ENCODE peak calls at places on chromosomes 16 and 17, in eight cellular contexts. G, B, Q, W, J, F, D and R are unnamed samples. For H3K9me3, the result is how much of the 10 kb centered on the place peaks cover.

GRCh38 chr17:31216053-31216751 is 80.8 kb downstream of the OMG start:
- DNase-seq in G (peak), B (no peak), Q (no peak), W (no peak), J (no peak), F (no peak), D (peak), R (no peak)

GRCh38 chr16:23254338-23254737 is 47.8 kb upstream of the SCNN1B start:
- DNase-seq in G (peak), B (no peak), Q (no peak), W (no peak), J (no peak), F (no peak), D (no peak), R (no peak)

GRCh38 chr16:51116353-51116752 is 34.7 kb downstream of the SALL1 start:
- DNase-seq in G (no peak), B (no peak), Q (no peak), W (no peak), J (no peak), F (no peak), D (no peak), R (no peak)

GRCh38 chr17:39069114-39069756 is 82.2 kb downstream of the PLXDC1 start:
- DNase-seq in G (peak), B (no peak), Q (no peak), W (peak), J (no peak), F (no peak), D (peak), R (no peak)

GRCh38 chr17:219696-220095 is 38.2 kb upstream of the DOC2B start:
- DNase-seq in G (no peak), B (peak), Q (no peak), W (no peak), J (no peak), F (peak), D (no peak), R (no peak)

GRCh38 chr16:74268372-74268782 is 28.2 kb upstream of the PSMD7 start:
- DNase-seq in G (no peak), B (no peak), Q (no peak), W (no peak), J (no peak), F (no peak), D (no peak), R (no peak)

GRCh38 chr16:71288570-71288889 is 672 bp downstream of the CMTR2 start:
- DNase-seq in G (peak), B (no peak), Q (no peak), W (no peak), J (no peak), F (no peak), D (no peak), R (no peak)

GRCh38 chr17:30717290-30718098 is 107.0 kb downstream of the CRLF3 start:
- DNase-seq in G (no peak), B (peak), Q (peak), W (no peak), J (no peak), F (no peak), D (no peak), R (no peak)

GRCh38 chr17:82315703-82316358 is 1.6 kb downstream of the CD7 start:
- DNase-seq in G (no peak), B (no peak), Q (no peak), W (no peak), J (peak), F (no peak), D (no peak), R (peak)

GRCh38 chr17:58172369-58173071 is 5.7 kb downstream of the OR4D2 start:
- DNase-seq in G (peak), B (no peak), Q (no peak), W (no peak), J (no peak), F (no peak), D (peak), R (peak)

GRCh38 chr17:66829386-66829864 is 5.5 kb upstream of the CACNG5 start:
- DNase-seq in G (peak), B (no peak), Q (peak), W (peak), J (no peak), F (peak), D (peak), R (no peak)

GRCh38 chr17:36132421-36132831 is 28.8 kb downstream of the CCL4 start:
- DNase-seq in G (no peak), B (no peak), Q (no peak), W (no peak), J (no peak), F (no peak), D (no peak), R (no peak)

GRCh38 chr16:8796469-8797363 is 723 bp downstream of the TMEM186 start:
- DNase-seq in G (no peak), B (no peak), Q (no peak), W (no peak), J (no peak), F (no peak), D (no peak), R (no peak)

GRCh38 chr16:87324411-87325275 is 7.5 kb upstream of the C16orf95 start:
- DNase-seq in G (peak), B (no peak), Q (peak), W (peak), J (no peak), F (no peak), D (peak), R (peak)

GRCh38 chr17:42283241-42284019 is 4.9 kb upstream of the STAT5A start:
- DNase-seq in G (no peak), B (peak), Q (no peak), W (peak), J (no peak), F (peak), D (no peak), R (no peak)

GRCh38 chr16:63816304-63816703 is 1305.6 kb downstream of the CDH11 start:
- DNase-seq in G (no peak), B (no peak), Q (no peak), W (no peak), J (no peak), F (no peak), D (no peak), R (no peak)

GRCh38 chr16:24540575-24541240 is 1.3 kb downstream of the RBBP6 start:
- DNase-seq in G (peak), B (no peak), Q (no peak), W (no peak), J (no peak), F (no peak), D (peak), R (peak)

GRCh38 chr17:80782536-80783427 is 208.9 kb upstream of the CHMP6 start:
- DNase-seq in G (peak), B (peak), Q (no peak), W (no peak), J (no peak), F (no peak), D (no peak), R (no peak)

GRCh38 chr16:78277374-78277773 is 177.9 kb downstream of the WWOX start:
- DNase-seq in G (no peak), B (no peak), Q (no peak), W (no peak), J (no peak), F (no peak), D (no peak), R (no peak)

GRCh38 chr16:49618955-49619354 is 237.0 kb downstream of the ZNF423 start:
- DNase-seq in G (no peak), B (no peak), Q (no peak), W (no peak), J (no peak), F (no peak), D (no peak), R (no peak)

GRCh38 chr17:57876866-57877237 is 27.0 kb upstream of the MRPS23 start:
- DNase-seq in G (no peak), B (no peak), Q (no peak), W (no peak), J (no peak), F (no peak), D (no peak), R (no peak)

GRCh38 chr16:76668207-76668725 is 391.1 kb downstream of the CNTNAP4 start:
- DNase-seq in G (no peak), B (no peak), Q (no peak), W (no peak), J (no peak), F (no peak), D (no peak), R (no peak)

GRCh38 chr17:3835410-3836229 is 10.4 kb downstream of the NCBP3 start:
- DNase-seq in G (no peak), B (no peak), Q (no peak), W (no peak), J (no peak), F (peak), D (peak), R (no peak)

GRCh38 chr17:81285179-81285878 is 9.8 kb downstream of the SLC38A10 start:
- DNase-seq in G (peak), B (no peak), Q (peak), W (no peak), J (peak), F (peak), D (peak), R (peak)

GRCh38 chr17:6608321-6608720 is 32.2 kb downstream of the KIAA0753 start:
- DNase-seq in G (peak), B (no peak), Q (no peak), W (no peak), J (no peak), F (no peak), D (no peak), R (no peak)

GRCh38 chr17:78996781-78997201 is 12.8 kb downstream of the CANT1 start:
- DNase-seq in G (no peak), B (no peak), Q (no peak), W (no peak), J (no peak), F (no peak), D (no peak), R (no peak)

GRCh38 chr17:78993241-78993956 is 13.7 kb upstream of the LGALS3BP start:
- DNase-seq in G (peak), B (peak), Q (peak), W (peak), J (peak), F (no peak), D (peak), R (peak)

GRCh38 chr17:78993981-78994671 is 14.4 kb upstream of the LGALS3BP start:
- DNase-seq in G (no peak), B (peak), Q (no peak), W (no peak), J (peak), F (no peak), D (no peak), R (no peak)

GRCh38 chr17:78995761-78996451 is 13.7 kb downstream of the CANT1 start:
- DNase-seq in G (no peak), B (peak), Q (peak), W (peak), J (no peak), F (no peak), D (no peak), R (no peak)

DNA sequence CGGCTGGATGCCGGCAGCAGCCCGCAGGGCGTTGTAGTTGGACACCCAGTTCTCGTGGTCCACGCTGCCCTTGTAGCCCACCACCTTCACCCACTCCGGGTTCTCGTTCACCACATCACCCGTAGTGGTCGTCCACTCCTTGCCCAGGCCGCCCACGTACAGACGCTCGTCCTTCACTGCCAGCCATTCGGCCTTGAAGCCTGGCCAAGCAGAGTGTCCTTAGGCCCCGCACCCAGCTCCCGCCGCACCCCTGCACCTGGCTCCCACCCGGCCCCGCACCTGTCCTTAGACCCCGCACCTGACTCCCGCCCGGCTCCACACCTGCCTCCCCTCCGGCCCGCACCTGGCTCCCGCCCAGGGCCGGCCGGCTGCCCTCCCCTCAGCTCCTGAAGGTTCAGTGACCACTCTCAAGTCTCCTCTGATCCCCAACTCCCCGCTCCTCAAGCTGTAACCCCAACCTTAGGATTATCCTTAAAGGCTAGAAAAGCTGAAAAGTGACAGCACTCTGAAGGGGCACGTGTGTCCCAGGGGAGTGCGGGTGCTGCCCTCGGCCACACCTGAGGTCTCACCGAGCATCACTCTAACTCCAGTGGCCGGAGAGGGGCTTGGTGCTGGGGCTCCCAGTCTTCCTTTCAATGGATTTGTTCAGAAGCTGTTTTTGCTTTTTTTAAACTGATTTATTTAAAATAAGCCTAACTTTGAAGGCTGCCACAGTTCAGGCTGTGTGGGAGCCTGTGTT is 14.4 kb downstream of the CANT1 start:
- DNase-seq in G (no peak), B (peak), Q (no peak), W (no peak), J (no peak), F (no peak), D (no peak), R (no peak)
- H3K27ac ChIP-seq in G (no peak), B (peak), Q (peak), W (no peak), J (no peak), F (no peak), D (no peak), R (no peak)

GRCh38 chr16:12927591-12927990 is 26.2 kb downstream of the SHISA9 start:
- DNase-seq in G (no peak), B (no peak), Q (no peak), W (no peak), J (no peak), F (no peak), D (no peak), R (no peak)

GRCh38 chr16:12920739-12921138 is 19.3 kb downstream of the SHISA9 start:
- DNase-seq in G (no peak), B (no peak), Q (no peak), W (no peak), J (no peak), F (no peak), D (no peak), R (no peak)

GRCh38 chr16:12930881-12931280 is 29.5 kb downstream of the SHISA9 start:
- DNase-seq in G (no peak), B (no peak), Q (no peak), W (no peak), J (no peak), F (no peak), D (no peak), R (no peak)

DNA sequence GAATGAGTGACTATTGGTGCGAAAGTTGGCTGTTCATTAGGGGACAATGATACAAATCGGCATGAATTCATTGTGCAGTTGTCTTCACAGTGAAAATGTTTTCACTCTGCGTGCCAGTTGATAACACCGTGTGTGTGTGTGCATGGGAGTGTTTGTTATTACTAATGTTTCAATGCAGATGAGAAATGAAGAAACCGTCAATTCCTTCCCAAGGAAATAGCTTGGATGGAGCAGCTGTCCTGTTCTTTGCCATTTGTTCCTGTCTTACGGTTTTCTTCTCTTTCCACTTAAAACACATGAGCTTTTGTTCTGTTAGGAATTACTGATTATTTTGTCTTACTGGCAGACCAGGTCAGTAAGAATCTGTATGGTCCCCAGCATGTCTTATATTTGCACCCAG is 23.6 kb downstream of the SHISA9 start:
- DNase-seq in G (no peak), B (no peak), Q (no peak), W (no peak), J (no peak), F (no peak), D (no peak), R (no peak)
- H3K9me3 ChIP-seq in G (under half), B (under half), Q (under half), W (under half), J (under half), F (under half), D (under half), R (under half)

GRCh38 chr17:64635647-64636305 is 26.3 kb downstream of the SMURF2 start:
- DNase-seq in G (peak), B (no peak), Q (no peak), W (no peak), J (no peak), F (no peak), D (peak), R (no peak)
- H3K27ac ChIP-seq in G (peak), B (no peak), Q (no peak), W (no peak), J (no peak), F (no peak), D (no peak), R (no peak)

GRCh38 chr16:3317315-3317999 is 12.2 kb downstream of the ZNF75A start:
- DNase-seq in G (peak), B (no peak), Q (no peak), W (no peak), J (no peak), F (no peak), D (peak), R (no peak)

GRCh38 chr16:3327514-3327913 is 22.2 kb downstream of the ZNF75A start:
- DNase-seq in G (no peak), B (no peak), Q (no peak), W (no peak), J (no peak), F (no peak), D (no peak), R (no peak)

DNA sequence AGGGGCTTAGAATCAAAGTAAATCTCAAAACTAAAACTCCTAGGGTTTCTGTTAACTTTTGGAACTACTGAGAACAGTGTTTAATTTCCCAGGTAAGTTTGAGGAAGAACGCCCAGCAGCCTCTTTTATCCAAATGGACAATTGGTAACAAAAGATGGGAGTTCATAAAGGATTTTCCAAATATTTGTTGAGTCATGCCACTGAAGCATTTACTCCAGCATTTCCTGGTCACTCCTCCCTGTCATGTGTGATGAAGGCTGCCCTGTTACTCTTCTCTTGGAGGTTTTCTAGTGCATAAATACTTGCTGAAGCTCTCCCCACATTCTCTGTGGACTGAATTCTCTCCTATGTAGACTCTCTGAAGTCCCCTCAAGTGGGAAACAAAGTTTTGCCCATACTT is 16.5 kb downstream of the ZNF75A start:
- DNase-seq in G (no peak), B (no peak), Q (no peak), W (no peak), J (no peak), F (no peak), D (no peak), R (no peak)
- H3K9me3 ChIP-seq in G (under half), B (half or more), Q (half or more), W (under half), J (under half), F (half or more), D (under half), R (half or more)

DNA sequence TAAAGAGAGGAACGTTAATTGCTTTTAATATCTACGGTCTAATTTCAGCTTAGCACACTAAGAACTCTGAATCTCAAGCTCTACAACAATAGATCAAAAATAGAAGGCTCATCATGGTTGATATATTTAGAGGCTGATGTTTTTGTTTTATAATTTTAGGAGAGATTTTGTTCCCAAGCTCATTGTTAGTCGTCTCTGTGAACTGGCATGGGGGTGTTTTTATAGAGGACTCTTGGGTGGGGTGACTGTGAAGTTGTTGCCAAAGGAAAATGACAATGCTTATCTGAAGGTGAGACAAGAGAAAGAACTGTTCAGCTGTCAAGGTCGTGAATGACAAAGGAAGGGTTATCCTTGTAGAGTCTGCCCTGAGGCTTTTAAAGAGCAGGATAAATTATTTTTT is 60.8 kb downstream of the IRX6 start:
- DNase-seq in G (no peak), B (no peak), Q (no peak), W (no peak), J (no peak), F (no peak), D (no peak), R (no peak)
- H3K27ac ChIP-seq in G (no peak), B (no peak), Q (no peak), W (no peak), J (peak), F (peak), D (no peak), R (no peak)

DNA sequence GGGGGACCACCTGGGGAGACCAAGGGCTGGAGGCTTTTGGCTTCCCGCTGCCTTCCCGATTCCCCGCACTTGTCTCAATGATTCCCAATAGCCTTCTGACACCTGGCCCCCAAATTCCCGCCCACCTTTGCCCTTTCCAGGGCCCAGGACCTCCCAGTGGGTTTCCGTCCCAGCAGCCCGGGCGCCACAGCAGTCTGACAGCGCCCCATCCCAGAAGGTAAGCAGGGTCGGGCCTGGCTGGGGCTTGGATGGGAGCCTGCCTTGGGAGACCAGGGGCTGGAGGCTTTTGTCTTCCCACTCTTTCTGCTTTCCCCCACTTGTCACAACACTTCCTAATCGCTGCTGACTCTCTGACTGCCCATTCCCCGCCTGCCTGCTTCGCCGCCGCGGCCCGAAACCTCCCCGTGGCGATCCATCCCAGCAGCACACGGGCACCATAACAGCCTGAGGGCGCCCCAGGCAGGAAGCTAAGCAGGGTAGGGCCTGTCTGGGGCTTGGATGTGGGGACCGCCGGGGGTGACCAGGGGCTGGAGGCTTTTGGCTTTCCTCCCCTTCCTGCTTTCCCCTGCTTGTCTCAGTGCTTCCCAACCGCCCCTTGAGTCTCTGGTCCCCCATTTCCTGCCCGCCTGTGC is 2289.3 kb downstream of the TP53TG3F start:
- DNase-seq in G (no peak), B (no peak), Q (no peak), W (no peak), J (peak), F (no peak), D (no peak), R (no peak)
- H3K9me3 ChIP-seq in G (under half), B (half or more), Q (under half), W (under half), J (under half), F (under half), D (under half), R (half or more)

DNA sequence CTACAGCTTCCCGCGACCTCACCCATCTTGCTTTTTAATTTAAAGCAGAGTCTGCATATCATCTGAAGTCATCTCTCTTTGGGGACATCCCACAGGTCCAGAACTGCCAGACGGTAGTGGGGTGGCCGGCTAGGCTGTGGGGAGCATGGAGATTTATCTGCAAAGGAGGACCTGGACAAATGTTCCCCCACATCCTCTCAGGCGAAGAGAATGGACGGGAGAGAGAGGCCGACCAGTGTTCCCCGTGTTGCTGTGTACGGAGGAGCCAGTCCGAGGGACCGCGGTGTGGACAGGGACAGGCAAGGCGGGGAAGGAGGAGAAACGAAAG is 663 bp upstream of the MT1M start:
- DNase-seq in G (no peak), B (no peak), Q (no peak), W (no peak), J (no peak), F (no peak), D (no peak), R (no peak)
- H3K27ac ChIP-seq in G (no peak), B (peak), Q (peak), W (peak), J (peak), F (peak), D (no peak), R (no peak)

GRCh38 chr17:71057938-71058337 is 888.6 kb downstream of the KCNJ2 start:
- DNase-seq in G (no peak), B (no peak), Q (no peak), W (no peak), J (no peak), F (no peak), D (no peak), R (no peak)
- H3K9me3 ChIP-seq in G (under half), B (under half), Q (under half), W (under half), J (under half), F (under half), D (under half), R (under half)